ENCODE peak calls at places on chromosomes 2 and 18, in six cellular contexts. Z, P, N, S, V and B are unnamed samples.

GRCh38 chr2:112031473-112031872 is 23.6 kb upstream of the TMEM87B start:
- DNase-seq in V (no peak), Z (no peak), P (no peak), N (no peak), S (no peak), B (no peak)

GRCh38 chr18:49168281-49168680 is 217.5 kb upstream of the SMAD7 start:
- DNase-seq in Z (no peak), P (no peak), N (no peak), S (no peak), V (no peak), B (no peak)

GRCh38 chr2:45024600-45025291 is 15.5 kb upstream of the SIX2 start:
- DNase-seq in V (no peak), S (no peak), Z (no peak), N (no peak), P (peak; percentile 96), B (peak; percentile 87)

GRCh38 chr18:48831113-48831759 is 119.5 kb downstream of the SMAD7 start:
- DNase-seq in Z (peak; percentile 26), S (no peak), N (no peak), V (no peak), P (no peak), B (no peak)

GRCh38 chr2:140600116-140600515 is 1530.7 kb downstream of the LRP1B start:
- DNase-seq in P (peak; percentile 6), V (no peak), Z (no peak), N (no peak), S (no peak), B (peak; percentile 17)

GRCh38 chr2:108184421-108184820 is 55.3 kb upstream of the SULT1C3 start:
- DNase-seq in V (no peak), Z (no peak), N (peak; percentile 30), P (peak; percentile 47), S (no peak), B (no peak)

GRCh38 chr2:75548036-75548573 is 12.6 kb downstream of the EVA1A start:
- DNase-seq in V (no peak), Z (no peak), S (no peak), N (peak; percentile 52), P (peak; percentile 20), B (no peak)

GRCh38 chr18:61924550-61924949 is 31.7 kb upstream of the RNF152 start:
- DNase-seq in V (no peak), S (no peak), Z (no peak), P (no peak), N (no peak), B (no peak)

GRCh38 chr2:46363535-46364170 is 66.4 kb downstream of the EPAS1 start:
- DNase-seq in P (peak; percentile 30), V (no peak), N (no peak), Z (no peak), S (no peak), B (no peak)

GRCh38 chr2:233261819-233262555 is 10.5 kb downstream of the ATG16L1 start:
- DNase-seq in V (no peak), N (no peak), Z (no peak), S (no peak), P (no peak), B (no peak)

GRCh38 chr2:27708257-27708654 is 44.6 kb downstream of the SLC4A1AP start:
- DNase-seq in V (no peak), P (no peak), Z (peak; percentile 76), S (no peak), N (no peak), B (no peak)

GRCh38 chr18:62499263-62499650 is 23.6 kb upstream of the ZCCHC2 start:
- DNase-seq in N (no peak), Z (no peak), S (no peak), V (no peak), P (no peak), B (no peak)

GRCh38 chr18:32019251-32019943 is 772 bp downstream of the RNF125 start:
- DNase-seq in Z (no peak), S (no peak), P (peak; percentile 51), V (peak; percentile 62), N (peak; percentile 52), B (peak; percentile 47)

GRCh38 chr18:73124165-73124564 is 256.4 kb upstream of the NETO1 start:
- DNase-seq in P (no peak), Z (no peak), S (no peak), V (no peak), N (no peak), B (no peak)

GRCh38 chr18:74252032-74252380 is 39.8 kb downstream of the CYB5A start:
- DNase-seq in Z (no peak), S (no peak), P (peak; percentile 5), V (no peak), N (no peak), B (no peak)